ENCODE peak calls at places on chromosome 11, in four cellular contexts. V, K, O and J are unnamed samples.

GRCh38 chr11:1228183-1228821 is 5.4 kb downstream of the MUC5B start:
- DNase-seq in K (no peak), V (peak; percentile 39), O (peak; percentile 66), J (no peak)

GRCh38 chr11:117934526-117935307 is 5.5 kb upstream of the TMPRSS13 start:
- DNase-seq in O (no peak), K (no peak), V (no peak), J (no peak)

GRCh38 chr11:77144196-77144853 is 16.3 kb downstream of the MYO7A start:
- DNase-seq in O (no peak), V (no peak), K (no peak), J (no peak)

GRCh38 chr11:17923213-17923612 is 89.6 kb downstream of the SERGEF start:
- DNase-seq in V (no peak), O (no peak), K (no peak), J (no peak)

GRCh38 chr11:640021-640706 is 3.1 kb downstream of the DRD4 start:
- DNase-seq in O (no peak), K (no peak), V (peak; percentile 40), J (no peak)

GRCh38 chr11:43327987-43328386 is 16.2 kb downstream of the API5 start:
- DNase-seq in O (no peak), V (no peak), K (peak; percentile 79), J (no peak)

GRCh38 chr11:30488304-30488998 is 97.7 kb downstream of the MPPED2 start:
- DNase-seq in K (peak; percentile 6), V (peak; percentile 42), O (peak; percentile 26), J (no peak)

GRCh38 chr11:68271023-68271780 is 571 bp downstream of the C11orf24 start:
- DNase-seq in K (peak; percentile 63), V (peak; percentile 89), O (peak; percentile 80), J (peak; percentile 57)

GRCh38 chr11:100865443-100865842 is 178.4 kb downstream of the ARHGAP42 start:
- DNase-seq in K (no peak), O (no peak), V (no peak), J (no peak)

GRCh38 chr11:43923327-43924111 is 18.9 kb upstream of the C11orf96 start:
- DNase-seq in K (no peak), O (peak; percentile 53), V (peak; percentile 56), J (no peak)

GRCh38 chr11:134252539-134253188 is 488 bp downstream of the THYN1 start:
- DNase-seq in V (peak; percentile 60), O (peak; percentile 47), K (peak; percentile 45), J (no peak)

GRCh38 chr11:84655729-84656128 is 971.4 kb downstream of the DLG2 start:
- DNase-seq in V (no peak), K (no peak), O (peak; percentile 12), J (no peak)

GRCh38 chr11:76670475-76671235 is at the start of gene LRRC32:
- DNase-seq in O (peak; percentile 86), K (no peak), V (peak; percentile 87), J (no peak)

GRCh38 chr11:34339149-34340064 is 18.4 kb downstream of the ABTB2 start:
- DNase-seq in K (no peak), O (no peak), V (no peak), J (peak; percentile 28)

GRCh38 chr11:57073121-57073520 is 84.4 kb downstream of the OR5AK2 start:
- DNase-seq in O (no peak), V (no peak), K (no peak), J (no peak)

GRCh38 chr11:3605721-3606324 is 36.0 kb downstream of the ART5 start:
- DNase-seq in O (no peak), K (no peak), V (peak; percentile 3), J (no peak)

GRCh38 chr11:111229604-111230003 is 15.9 kb upstream of the POU2AF2 start:
- DNase-seq in V (no peak), O (no peak), K (no peak), J (no peak)

GRCh38 chr11:6437423-6437822 is 3.4 kb downstream of the HPX start:
- DNase-seq in K (no peak), O (no peak), V (no peak), J (no peak)

GRCh38 chr11:67585911-67586310 is 2.3 kb downstream of the GSTP1 start:
- DNase-seq in K (no peak), O (no peak), V (no peak), J (no peak)

GRCh38 chr11:19777342-19778102 is 64.9 kb downstream of the NAV2 start:
- DNase-seq in K (peak; percentile 63), O (peak; percentile 66), V (no peak), J (peak; percentile 45)

GRCh38 chr11:78325274-78325781 is 92.3 kb downstream of the GAB2 start:
- DNase-seq in K (no peak), O (no peak), V (no peak), J (no peak)

GRCh38 chr11:22859756-22860155 is 518 bp downstream of the CCDC179 start:
- DNase-seq in K (no peak), O (no peak), V (no peak), J (no peak)

GRCh38 chr11:32081129-32081641 is 9.7 kb upstream of the RCN1 start:
- DNase-seq in K (peak; percentile 71), V (no peak), O (no peak), J (no peak)

GRCh38 chr11:130729678-130730300 is 186.5 kb downstream of the SNX19 start:
- DNase-seq in O (no peak), V (no peak), K (no peak), J (no peak)

GRCh38 chr11:19076744-19077589 is 16.4 kb upstream of the MRGPRX2 start:
- DNase-seq in V (peak; percentile 80), K (peak; percentile 34), O (peak; percentile 69), J (peak; percentile 36)

GRCh38 chr11:101127699-101128570 is 1.7 kb downstream of the PGR start:
- DNase-seq in V (peak; percentile 28), O (peak; percentile 53), K (no peak), J (no peak)

GRCh38 chr11:118264568-118265470 is 722 bp upstream of the MPZL2 start:
- DNase-seq in O (no peak), K (no peak), V (no peak), J (no peak)

GRCh38 chr11:32290783-32291182 is 144.6 kb downstream of the WT1 start:
- DNase-seq in O (no peak), V (no peak), K (peak; percentile 33), J (no peak)

GRCh38 chr11:103729653-103730052 is 306.8 kb upstream of the DDI1 start:
- DNase-seq in O (no peak), K (no peak), V (no peak), J (no peak)

GRCh38 chr11:105937738-105938137 is 84.3 kb downstream of the MSANTD4 start:
- DNase-seq in O (peak; percentile 17), K (peak; percentile 12), V (no peak), J (no peak)

GRCh38 chr11:1881442-1882264 is 10.0 kb downstream of the PRR33 start:
- DNase-seq in O (peak; percentile 7), V (no peak), K (no peak), J (no peak)